ENCODE peak calls at places on chromosomes 11 and 22, in seven cellular contexts. One of them, this sample, is unnamed.
A peak's percentile ranks its signal among the peaks of the same experiment; 100 is the strongest.

GRCh38 chr22:39669432-39669831 is 98.9 kb downstream of the CACNA1I start:
- DNase-seq in H9: no peak
- DNase-seq in neuronal stem cell: no peak
- DNase-seq in IMR-90: no peak
- DNase-seq in H1: no peak
- DNase-seq in mesendoderm: no peak
- DNase-seq in trophoblast cell: no peak
- DNase-seq in this sample: no peak

GRCh38 chr11:33544593-33545373 is 155.8 kb downstream of the C11orf91 start:
- DNase-seq in H9: no peak
- DNase-seq in neuronal stem cell: no peak
- DNase-seq in IMR-90: no peak
- DNase-seq in H1: no peak
- DNase-seq in mesendoderm: no peak
- DNase-seq in trophoblast cell: peak; percentile 99
- DNase-seq in this sample: no peak

GRCh38 chr11:64742940-64743590 is 877 bp downstream of the RASGRP2 start:
- DNase-seq in H9: peak; percentile 76
- DNase-seq in neuronal stem cell: no peak
- DNase-seq in IMR-90: no peak
- DNase-seq in H1: no peak
- DNase-seq in mesendoderm: peak; percentile 45
- DNase-seq in trophoblast cell: peak; percentile 30
- DNase-seq in this sample: peak; percentile 57

GRCh38 chr11:117823294-117823940 is 1.1 kb downstream of the FXYD2 start:
- DNase-seq in H9: no peak
- DNase-seq in neuronal stem cell: no peak
- DNase-seq in IMR-90: no peak
- DNase-seq in H1: no peak
- DNase-seq in mesendoderm: peak; percentile 62
- DNase-seq in trophoblast cell: no peak
- DNase-seq in this sample: no peak

GRCh38 chr22:24451162-24451561 is 23.8 kb downstream of the ADORA2A start:
- DNase-seq in H9: no peak
- DNase-seq in neuronal stem cell: no peak
- DNase-seq in IMR-90: no peak
- DNase-seq in H1: no peak
- DNase-seq in mesendoderm: no peak
- DNase-seq in trophoblast cell: no peak
- DNase-seq in this sample: no peak

GRCh38 chr11:19712281-19713220 is at the start of gene NAV2:
- DNase-seq in H9: peak; percentile 94
- DNase-seq in neuronal stem cell: peak; percentile 93
- DNase-seq in IMR-90: peak; percentile 91
- DNase-seq in H1: peak; percentile 80
- DNase-seq in mesendoderm: peak; percentile 96
- DNase-seq in trophoblast cell: peak; percentile 90
- DNase-seq in this sample: peak; percentile 91

GRCh38 chr22:42307806-42308563 is 37.5 kb upstream of the TCF20 start:
- DNase-seq in H9: no peak
- DNase-seq in neuronal stem cell: no peak
- DNase-seq in IMR-90: no peak
- DNase-seq in H1: no peak
- DNase-seq in mesendoderm: no peak
- DNase-seq in trophoblast cell: no peak
- DNase-seq in this sample: no peak

GRCh38 chr11:78540276-78540675 is 34.4 kb downstream of the NARS2 start:
- DNase-seq in H9: no peak
- DNase-seq in neuronal stem cell: no peak
- DNase-seq in IMR-90: no peak
- DNase-seq in H1: no peak
- DNase-seq in mesendoderm: no peak
- DNase-seq in trophoblast cell: no peak
- DNase-seq in this sample: no peak

GRCh38 chr11:133541331-133542095 is 9.2 kb upstream of the OPCML start:
- DNase-seq in H9: peak; percentile 94
- DNase-seq in neuronal stem cell: peak; percentile 57
- DNase-seq in IMR-90: no peak
- DNase-seq in H1: peak; percentile 57
- DNase-seq in mesendoderm: peak; percentile 92
- DNase-seq in trophoblast cell: no peak
- DNase-seq in this sample: no peak

GRCh38 chr11:111097191-111097590 is 148.3 kb upstream of the POU2AF2 start:
- DNase-seq in H9: peak; percentile 90
- DNase-seq in neuronal stem cell: no peak
- DNase-seq in IMR-90: peak; percentile 62
- DNase-seq in H1: no peak
- DNase-seq in mesendoderm: peak; percentile 78
- DNase-seq in trophoblast cell: peak; percentile 58
- DNase-seq in this sample: peak; percentile 32

GRCh38 chr11:120773501-120774031 is 250.3 kb upstream of the TBCEL start:
- DNase-seq in H9: no peak
- DNase-seq in neuronal stem cell: no peak
- DNase-seq in IMR-90: no peak
- DNase-seq in H1: no peak
- DNase-seq in mesendoderm: no peak
- DNase-seq in trophoblast cell: no peak
- DNase-seq in this sample: peak; percentile 14

GRCh38 chr22:27438271-27438980 is 363.1 kb downstream of the MN1 start:
- DNase-seq in H9: no peak
- DNase-seq in neuronal stem cell: peak; percentile 54
- DNase-seq in IMR-90: peak; percentile 9
- DNase-seq in H1: no peak
- DNase-seq in mesendoderm: peak; percentile 69
- DNase-seq in trophoblast cell: no peak
- DNase-seq in this sample: no peak

GRCh38 chr11:92295175-92296137 is 70.8 kb downstream of the FAT3 start:
- DNase-seq in H9: no peak
- DNase-seq in neuronal stem cell: no peak
- DNase-seq in IMR-90: peak; percentile 33
- DNase-seq in H1: no peak
- DNase-seq in mesendoderm: no peak
- DNase-seq in trophoblast cell: no peak
- DNase-seq in this sample: peak; percentile 32

GRCh38 chr11:61863548-61864081 is 27.7 kb downstream of the FADS3 start:
- DNase-seq in H9: no peak
- DNase-seq in neuronal stem cell: no peak
- DNase-seq in IMR-90: no peak
- DNase-seq in H1: no peak
- DNase-seq in mesendoderm: no peak
- DNase-seq in trophoblast cell: no peak
- DNase-seq in this sample: no peak

GRCh38 chr11:97722065-97722464 is 1298.7 kb upstream of the CNTN5 start:
- DNase-seq in H9: no peak
- DNase-seq in neuronal stem cell: no peak
- DNase-seq in IMR-90: peak; percentile 89
- DNase-seq in H1: no peak
- DNase-seq in mesendoderm: peak; percentile 13
- DNase-seq in trophoblast cell: no peak
- DNase-seq in this sample: peak; percentile 88

GRCh38 chr11:92180664-92181251 is 43.9 kb upstream of the FAT3 start:
- DNase-seq in H9: no peak
- DNase-seq in neuronal stem cell: no peak
- DNase-seq in IMR-90: peak; percentile 47
- DNase-seq in H1: no peak
- DNase-seq in mesendoderm: peak; percentile 23
- DNase-seq in trophoblast cell: no peak
- DNase-seq in this sample: no peak

GRCh38 chr22:24819941-24820461 is 14.0 kb downstream of the SGSM1 start:
- DNase-seq in H9: no peak
- DNase-seq in neuronal stem cell: no peak
- DNase-seq in IMR-90: no peak
- DNase-seq in H1: no peak
- DNase-seq in mesendoderm: no peak
- DNase-seq in trophoblast cell: no peak
- DNase-seq in this sample: no peak

GRCh38 chr22:30325724-30326703 is 727 bp downstream of the TBC1D10A start:
- DNase-seq in H9: peak; percentile 37
- DNase-seq in neuronal stem cell: no peak
- DNase-seq in IMR-90: no peak
- DNase-seq in H1: no peak
- DNase-seq in mesendoderm: no peak
- DNase-seq in trophoblast cell: peak; percentile 26
- DNase-seq in this sample: peak; percentile 47

GRCh38 chr11:113151502-113151901 is 162.9 kb upstream of the TTC12 start:
- DNase-seq in H9: no peak
- DNase-seq in neuronal stem cell: no peak
- DNase-seq in IMR-90: no peak
- DNase-seq in H1: no peak
- DNase-seq in mesendoderm: no peak
- DNase-seq in trophoblast cell: peak; percentile 5
- DNase-seq in this sample: no peak

GRCh38 chr11:95149659-95150294 is 60.1 kb downstream of the ENDOD1 start:
- DNase-seq in H9: peak; percentile 68
- DNase-seq in neuronal stem cell: peak; percentile 79
- DNase-seq in IMR-90: no peak
- DNase-seq in H1: no peak
- DNase-seq in mesendoderm: peak; percentile 88
- DNase-seq in trophoblast cell: no peak
- DNase-seq in this sample: peak; percentile 45

GRCh38 chr11:99632969-99633368 is 612.2 kb downstream of the CNTN5 start:
- DNase-seq in H9: no peak
- DNase-seq in neuronal stem cell: no peak
- DNase-seq in IMR-90: no peak
- DNase-seq in H1: no peak
- DNase-seq in mesendoderm: no peak
- DNase-seq in trophoblast cell: no peak
- DNase-seq in this sample: peak; percentile 1

GRCh38 chr11:19379465-19379864 is 138.7 kb upstream of the E2F8 start:
- DNase-seq in H9: no peak
- DNase-seq in neuronal stem cell: no peak
- DNase-seq in IMR-90: peak; percentile 18
- DNase-seq in H1: no peak
- DNase-seq in mesendoderm: peak; percentile 8
- DNase-seq in trophoblast cell: peak; percentile 14
- DNase-seq in this sample: no peak

GRCh38 chr22:19178065-19178658 is 374 bp downstream of the SLC25A1 start:
- DNase-seq in H9: no peak
- DNase-seq in neuronal stem cell: peak; percentile 55
- DNase-seq in IMR-90: peak; percentile 11
- DNase-seq in H1: no peak
- DNase-seq in mesendoderm: peak; percentile 46
- DNase-seq in trophoblast cell: peak; percentile 18
- DNase-seq in this sample: peak; percentile 51

GRCh38 chr22:22691716-22692701 is 47.6 kb downstream of the GGTLC2 start:
- DNase-seq in H9: no peak
- DNase-seq in neuronal stem cell: no peak
- DNase-seq in IMR-90: no peak
- DNase-seq in H1: no peak
- DNase-seq in mesendoderm: no peak
- DNase-seq in trophoblast cell: peak; percentile 56
- DNase-seq in this sample: no peak

GRCh38 chr11:36564376-36565032 is 3.3 kb upstream of the RAG1 start:
- DNase-seq in H9: peak; percentile 50
- DNase-seq in neuronal stem cell: peak; percentile 46
- DNase-seq in IMR-90: peak; percentile 61
- DNase-seq in H1: no peak
- DNase-seq in mesendoderm: peak; percentile 71
- DNase-seq in trophoblast cell: peak; percentile 31
- DNase-seq in this sample: peak; percentile 61

GRCh38 chr11:122813176-122813917 is 25.0 kb upstream of the CRTAM start:
- DNase-seq in H9: no peak
- DNase-seq in neuronal stem cell: no peak
- DNase-seq in IMR-90: no peak
- DNase-seq in H1: no peak
- DNase-seq in mesendoderm: peak; percentile 71
- DNase-seq in trophoblast cell: no peak
- DNase-seq in this sample: no peak

GRCh38 chr11:34948721-34949120 is 32.3 kb downstream of the PDHX start:
- DNase-seq in H9: no peak
- DNase-seq in neuronal stem cell: no peak
- DNase-seq in IMR-90: peak; percentile 17
- DNase-seq in H1: no peak
- DNase-seq in mesendoderm: no peak
- DNase-seq in trophoblast cell: no peak
- DNase-seq in this sample: no peak

GRCh38 chr11:62373464-62374110 is 36.3 kb downstream of the ASRGL1 start:
- DNase-seq in H9: no peak
- DNase-seq in neuronal stem cell: no peak
- DNase-seq in IMR-90: no peak
- DNase-seq in H1: no peak
- DNase-seq in mesendoderm: peak; percentile 71
- DNase-seq in trophoblast cell: no peak
- DNase-seq in this sample: no peak

GRCh38 chr11:68583047-68583446 is 101.3 kb upstream of the GAL start:
- DNase-seq in H9: no peak
- DNase-seq in neuronal stem cell: no peak
- DNase-seq in IMR-90: peak; percentile 82
- DNase-seq in H1: no peak
- DNase-seq in mesendoderm: peak; percentile 11
- DNase-seq in trophoblast cell: no peak
- DNase-seq in this sample: peak; percentile 38
- H3K9ac ChIP-seq in H9: no peak overlapping the region
- H3K9ac ChIP-seq in neuronal stem cell: no peak overlapping the region
- H3K9ac ChIP-seq in IMR-90: no peak overlapping the region
- H3K9ac ChIP-seq in H1: no peak overlapping the region
- H3K9ac ChIP-seq in mesendoderm: no peak overlapping the region
- H3K9ac ChIP-seq in trophoblast cell: no peak overlapping the region
- H3K9ac ChIP-seq in this sample: no peak overlapping the region

GRCh38 chr22:43739851-43740250 is 72.3 kb downstream of the EFCAB6 start:
- DNase-seq in H9: no peak
- DNase-seq in neuronal stem cell: no peak
- DNase-seq in IMR-90: no peak
- DNase-seq in H1: no peak
- DNase-seq in mesendoderm: no peak
- DNase-seq in trophoblast cell: no peak
- DNase-seq in this sample: no peak
- H3K23ac ChIP-seq in H9: no peak overlapping the region
- H3K23ac ChIP-seq in neuronal stem cell: no peak overlapping the region
- H3K23ac ChIP-seq in IMR-90: no peak overlapping the region
- H3K23ac ChIP-seq in H1: no peak overlapping the region
- H3K23ac ChIP-seq in mesendoderm: no peak overlapping the region
- H3K23ac ChIP-seq in trophoblast cell: no peak overlapping the region
- H3K23ac ChIP-seq in this sample: no peak overlapping the region

GRCh38 chr11:12118940-12119339 is 8.6 kb downstream of the MICAL2 start:
- DNase-seq in H9: no peak
- DNase-seq in neuronal stem cell: no peak
- DNase-seq in IMR-90: peak; percentile 46
- DNase-seq in H1: no peak
- DNase-seq in mesendoderm: no peak
- DNase-seq in trophoblast cell: no peak
- DNase-seq in this sample: peak; percentile 84
- H3K9ac ChIP-seq in H9: no peak overlapping the region
- H3K9ac ChIP-seq in neuronal stem cell: no peak overlapping the region
- H3K9ac ChIP-seq in IMR-90: peak overlapping the region; percentile 13
- H3K9ac ChIP-seq in H1: no peak overlapping the region
- H3K9ac ChIP-seq in mesendoderm: no peak overlapping the region
- H3K9ac ChIP-seq in trophoblast cell: no peak overlapping the region
- H3K9ac ChIP-seq in this sample: no peak overlapping the region

GRCh38 chr11:131588057-131588456 is 217.6 kb downstream of the NTM start:
- DNase-seq in H9: no peak
- DNase-seq in neuronal stem cell: no peak
- DNase-seq in IMR-90: no peak
- DNase-seq in H1: no peak
- DNase-seq in mesendoderm: no peak
- DNase-seq in trophoblast cell: no peak
- DNase-seq in this sample: no peak
- H3K23ac ChIP-seq in H9: no peak overlapping the region
- H3K23ac ChIP-seq in neuronal stem cell: no peak overlapping the region
- H3K23ac ChIP-seq in IMR-90: no peak overlapping the region
- H3K23ac ChIP-seq in H1: no peak overlapping the region
- H3K23ac ChIP-seq in mesendoderm: no peak overlapping the region
- H3K23ac ChIP-seq in trophoblast cell: no peak overlapping the region
- H3K23ac ChIP-seq in this sample: no peak overlapping the region